ENCODE peak calls at places on chromosomes 6 and 20, in four cellular contexts. W is stimulated activated naive CD8-positive, alpha-beta T cell treated with anti-CD3 and anti-CD28 coated beads, Interleukin-15, Interleukin-2, amounts not matched to agents 100 U/mL and 50 U/mL, for 24 hours; R is foreskin melanocyte; Z is DMS153. J is an unnamed sample.

GRCh38 chr6:147204060-147204785 is at the start of gene STXBP5:
- DNase-seq in R (peak), W (peak), Z (peak), J (no peak)

GRCh38 chr6:165227644-165228329 is 81.6 kb downstream of the C6orf118 start:
- DNase-seq in R (no peak), W (no peak), Z (no peak), J (no peak)

GRCh38 chr6:160031442-160031841 is 62.6 kb downstream of the IGF2R start:
- DNase-seq in Z (no peak), W (no peak), R (no peak), J (no peak)

GRCh38 chr6:16544006-16544405 is 217.3 kb downstream of the ATXN1 start:
- DNase-seq in Z (no peak), W (no peak), R (no peak), J (no peak)

GRCh38 chr6:35775031-35775430 is 1.4 kb upstream of the CLPSL2 start:
- DNase-seq in W (no peak), Z (no peak), R (no peak), J (no peak)

GRCh38 chr6:44222987-44223470 is 366 bp upstream of the SLC29A1 start:
- DNase-seq in W (peak), R (peak), Z (no peak), J (no peak)

GRCh38 chr20:31549513-31549880 is 35.3 kb downstream of the HM13 start:
- DNase-seq in R (no peak), Z (no peak), W (no peak), J (no peak)

GRCh38 chr6:6723792-6724318 is 135.3 kb downstream of the LY86 start:
- DNase-seq in R (no peak), W (no peak), Z (no peak), J (no peak)

GRCh38 chr20:2757969-2758368 is 42.5 kb downstream of the CPXM1 start:
- DNase-seq in R (no peak), Z (no peak), W (no peak), J (no peak)

J was measured in CD14-positive monocyte.